ENCODE peak calls at places on chromosomes 12 and 14, in seven cellular contexts. U is small intestine, Y is body of pancreas, K is psoas muscle, W is ovary, V is uterus, F is substantia nigra. I is an unnamed sample.
A peak's percentile ranks its signal among the peaks of the same experiment; 100 is the strongest.

GRCh38 chr12:66288121-66288520 is 14.2 kb upstream of the HELB start:
- DNase-seq in F (no peak), V (no peak), W (no peak), K (no peak), U (peak; percentile 52), Y (no peak), I (no peak)

GRCh38 chr14:22689186-22689585 is 45.0 kb upstream of the OR6J1 start:
- DNase-seq in V (peak; percentile 21), W (no peak), Y (no peak), U (peak; percentile 87), K (no peak), F (no peak), I (no peak)

GRCh38 chr12:88951860-88952483 is 371.7 kb upstream of the KITLG start:
- DNase-seq in Y (no peak), W (no peak), K (no peak), U (no peak), F (no peak), V (no peak), I (no peak)

GRCh38 chr12:27966870-27967269 is 5.7 kb downstream of the PTHLH start:
- DNase-seq in U (no peak), W (no peak), K (no peak), Y (no peak), V (no peak), F (no peak), I (no peak)

GRCh38 chr14:83085141-83085540 is 1551.5 kb upstream of the SEL1L start:
- DNase-seq in F (no peak), W (no peak), U (no peak), Y (no peak), K (no peak), V (no peak), I (no peak)

GRCh38 chr12:75720807-75721206 is 209.4 kb upstream of the KRR1 start:
- DNase-seq in V (no peak), U (no peak), W (no peak), F (no peak), Y (peak; percentile 62), K (no peak), I (peak; percentile 74)

GRCh38 chr12:49672351-49673181 is 34.6 kb downstream of the FMNL3 start:
- DNase-seq in K (no peak), F (no peak), W (no peak), Y (no peak), V (no peak), U (no peak), I (no peak)

GRCh38 chr14:72513994-72514659 is 379.8 kb downstream of the DPF3 start:
- DNase-seq in V (no peak), W (no peak), U (peak; percentile 9), Y (no peak), K (no peak), F (no peak), I (no peak)

GRCh38 chr12:5070090-5070489 is 26.4 kb downstream of the KCNA5 start:
- DNase-seq in U (no peak), V (no peak), Y (no peak), F (no peak), K (no peak), W (no peak), I (no peak)

GRCh38 chr14:28012629-28013415 is 753.8 kb upstream of the FOXG1 start:
- DNase-seq in F (no peak), W (no peak), U (no peak), V (no peak), K (no peak), Y (no peak), I (no peak)

GRCh38 chr12:120554658-120555057 is 20.5 kb downstream of the RNF10 start:
- DNase-seq in F (no peak), K (no peak), W (no peak), Y (no peak), U (no peak), V (no peak), I (no peak)

GRCh38 chr14:73773441-73774243 is 59.5 kb upstream of the PNMA1 start:
- DNase-seq in U (no peak), Y (no peak), V (no peak), W (no peak), K (no peak), F (no peak), I (no peak)

GRCh38 chr14:73774244-73774575 is 60.0 kb upstream of the PNMA1 start:
- DNase-seq in W (no peak), Y (no peak), F (no peak), V (no peak), U (no peak), K (no peak), I (no peak)

GRCh38 chr14:73775339-73776193 is 61.4 kb upstream of the PNMA1 start:
- DNase-seq in U (no peak), V (peak; percentile 18), W (no peak), F (no peak), Y (no peak), K (no peak), I (no peak)

GRCh38 chr14:73776194-73776537 is 62.0 kb upstream of the PNMA1 start:
- DNase-seq in V (no peak), W (no peak), K (no peak), F (no peak), U (no peak), Y (no peak), I (no peak)

GRCh38 chr14:73774671-73775070 is 60.5 kb upstream of the PNMA1 start:
- DNase-seq in U (no peak), W (no peak), F (no peak), K (no peak), V (no peak), Y (no peak), I (no peak)
- H3K27ac ChIP-seq in U (peak overlapping the region; percentile 43), W (peak overlapping the region; percentile 34), F (no peak overlapping the region), K (peak overlapping the region; percentile 59), V (peak overlapping the region; percentile 38), Y (no peak overlapping the region), I (no peak overlapping the region)

DNA sequence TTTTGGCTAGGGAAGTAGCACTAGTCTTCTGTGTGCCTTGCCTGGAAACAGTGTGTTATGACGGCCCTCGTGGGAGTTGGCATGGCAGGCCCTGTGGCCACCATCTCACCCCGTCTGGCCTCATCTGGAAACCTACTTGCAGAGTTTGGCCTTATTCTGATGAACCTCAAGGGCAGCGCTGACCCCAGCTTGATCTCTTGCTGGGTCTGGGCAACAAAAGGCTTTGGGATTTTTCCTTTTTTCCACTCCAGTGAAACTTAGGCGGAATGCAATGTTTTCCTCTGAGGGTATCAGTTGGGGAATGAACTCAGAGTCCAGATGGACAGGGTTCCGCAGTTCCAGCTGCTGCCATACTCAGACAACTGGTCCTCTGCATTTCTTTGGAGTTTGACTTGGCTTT is 15.9 kb downstream of the CACNA1C start:
- DNase-seq in Y (no peak), W (no peak), K (no peak), V (no peak), U (no peak), F (no peak), I (no peak)
- H3K27ac ChIP-seq in Y (no peak overlapping the region), W (no peak overlapping the region), K (no peak overlapping the region), V (no peak overlapping the region), U (no peak overlapping the region), F (no peak overlapping the region), I (no peak overlapping the region)

DNA sequence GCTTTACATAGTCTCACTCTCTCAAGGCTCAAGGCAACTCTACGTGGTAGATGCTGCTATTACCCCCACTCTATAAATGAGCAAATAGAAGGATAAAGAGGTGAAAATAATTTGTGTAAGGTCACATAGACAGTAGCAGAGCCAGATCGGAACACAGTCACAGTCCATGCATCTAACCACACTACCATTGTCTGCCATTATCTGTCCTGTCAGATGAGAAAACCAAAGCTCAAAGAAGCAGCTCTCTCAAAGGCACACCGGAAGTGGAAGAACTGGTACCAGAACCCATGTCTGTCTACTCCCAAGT is 134.4 kb upstream of the NUDT4 start:
- DNase-seq in U (no peak), V (no peak), Y (no peak), K (no peak), W (no peak), F (no peak), I (no peak)
- H3K27ac ChIP-seq in U (peak overlapping the region; percentile 33), V (peak overlapping the region; percentile 50), Y (peak overlapping the region; percentile 63), K (peak overlapping the region; percentile 56), W (no peak overlapping the region), F (no peak overlapping the region), I (no peak overlapping the region)

GRCh38 chr12:29041621-29042020 is 107.5 kb upstream of the FAR2 start:
- DNase-seq in W (no peak), K (no peak), U (peak; percentile 89), V (no peak), F (no peak), Y (no peak), I (no peak)

GRCh38 chr12:29050503-29050902 is 98.6 kb upstream of the FAR2 start:
- DNase-seq in W (no peak), K (no peak), U (no peak), Y (no peak), V (no peak), F (no peak), I (no peak)

GRCh38 chr12:29043069-29043468 is 106.0 kb upstream of the FAR2 start:
- DNase-seq in K (no peak), W (no peak), V (no peak), Y (no peak), F (no peak), U (no peak), I (no peak)

GRCh38 chr12:29048787-29049186 is 100.3 kb upstream of the FAR2 start:
- DNase-seq in V (no peak), F (no peak), W (no peak), K (no peak), Y (no peak), U (no peak), I (no peak)

DNA sequence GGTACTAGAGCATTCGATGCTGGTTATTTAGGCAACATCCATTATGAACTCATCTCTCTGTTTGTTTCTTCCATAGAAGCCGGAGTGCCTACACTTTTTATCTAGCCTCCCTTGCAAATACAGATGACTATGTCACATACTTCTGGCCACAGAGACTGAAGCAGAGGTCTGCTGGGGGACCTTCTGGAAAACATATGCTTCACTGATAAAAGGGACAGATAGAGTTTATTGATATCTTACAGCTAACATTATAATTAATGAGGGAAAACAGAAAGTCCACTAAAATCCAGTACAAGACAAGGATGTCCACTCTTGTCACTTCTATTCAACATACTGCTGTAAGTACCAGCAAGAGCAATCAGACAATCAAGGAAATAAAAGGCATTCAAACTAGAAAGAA is 104.3 kb upstream of the FAR2 start:
- DNase-seq in V (no peak), F (no peak), K (no peak), U (no peak), Y (no peak), W (no peak), I (no peak)
- H3K27ac ChIP-seq in V (no peak overlapping the region), F (no peak overlapping the region), K (no peak overlapping the region), U (no peak overlapping the region), Y (no peak overlapping the region), W (no peak overlapping the region), I (no peak overlapping the region)

DNA sequence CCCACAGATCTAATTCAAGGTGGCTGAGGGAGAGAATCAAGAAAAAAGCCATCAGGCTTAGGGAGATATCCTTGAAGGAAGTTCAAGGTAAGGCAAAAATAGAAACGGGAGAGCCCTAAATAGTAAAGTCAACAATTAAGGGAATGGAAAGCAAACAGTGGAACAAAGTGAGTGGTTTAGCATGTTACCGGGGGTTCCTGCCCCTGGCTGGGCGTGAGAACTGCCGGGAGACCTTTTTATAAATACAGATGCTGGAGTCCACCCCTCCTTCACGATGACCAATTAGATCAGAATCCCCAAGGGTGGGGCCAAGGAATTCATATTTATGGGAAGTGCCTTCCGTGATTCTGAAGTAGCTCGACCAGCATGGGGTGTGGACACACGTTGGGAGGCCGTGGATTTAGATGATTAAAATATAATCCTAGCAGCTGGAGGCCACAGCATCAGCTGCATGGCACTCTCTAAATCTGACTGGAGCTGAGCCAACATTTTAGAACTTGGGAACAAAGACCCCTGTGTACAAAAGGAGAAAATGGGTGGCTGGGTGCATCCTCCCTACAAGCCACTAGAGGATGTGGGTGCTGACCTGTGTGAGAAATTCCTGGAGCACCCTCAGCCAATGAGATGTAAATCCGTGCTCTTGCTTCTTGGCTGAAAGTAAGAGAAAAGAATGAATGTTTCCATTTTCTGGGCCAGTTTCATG is 87.8 kb downstream of the SRRM4 start:
- DNase-seq in U (no peak), V (no peak), F (no peak), W (no peak), K (no peak), Y (no peak), I (no peak)
- H3K27ac ChIP-seq in U (no peak overlapping the region), V (no peak overlapping the region), F (no peak overlapping the region), W (no peak overlapping the region), K (no peak overlapping the region), Y (no peak overlapping the region), I (no peak overlapping the region)